ENCODE peak calls at places on chromosome 11, in nine cellular contexts. Q, R, I, E, Z, B, P, V and O are unnamed samples. For H3K4me1, the result is how much of the 10 kb centered on the place peaks cover.

GRCh38 chr11:65293909-65294381 is 20.7 kb upstream of the CDC42EP2 start:
- DNase-seq in Q (no peak), R (no peak), I (no peak), E (peak), Z (no peak), B (no peak), P (no peak), V (peak), O (peak)

GRCh38 chr11:49995559-49995958 is 13.2 kb upstream of the OR4C12 start:
- DNase-seq in Q (peak), R (peak), I (peak), E (no peak), Z (peak), B (peak), P (peak), V (peak), O (no peak)

GRCh38 chr11:46332568-46333128 is 14.6 kb upstream of the DGKZ start:
- DNase-seq in Q (no peak), R (no peak), I (no peak), E (no peak), Z (peak), B (no peak), P (no peak), V (no peak), O (no peak)

GRCh38 chr11:69115586-69116560 is 39.9 kb upstream of the SMIM38 start:
- DNase-seq in Q (no peak), R (no peak), I (no peak), E (peak), Z (no peak), B (no peak), P (peak), V (peak), O (no peak)

GRCh38 chr11:75768909-75769771 is 562 bp downstream of the DGAT2 start:
- DNase-seq in Q (peak), R (no peak), I (no peak), E (peak), Z (no peak), B (no peak), P (no peak), V (no peak), O (no peak)

GRCh38 chr11:45056529-45056928 is 89.9 kb upstream of the PRDM11 start:
- DNase-seq in Q (no peak), R (no peak), I (no peak), E (no peak), Z (peak), B (no peak), P (no peak), V (no peak), O (no peak)

GRCh38 chr11:3056296-3057068 is 741 bp downstream of the CARS1 start:
- DNase-seq in Q (peak), R (no peak), I (no peak), E (no peak), Z (no peak), B (peak), P (no peak), V (no peak), O (no peak)

GRCh38 chr11:104663190-104664140 is 234.8 kb downstream of the CASP12 start:
- DNase-seq in Q (no peak), R (no peak), I (peak), E (no peak), Z (peak), B (no peak), P (peak), V (no peak), O (no peak)

GRCh38 chr11:44926036-44926435 is 24.6 kb downstream of the TP53I11 start:
- DNase-seq in Q (no peak), R (no peak), I (no peak), E (peak), Z (no peak), B (no peak), P (no peak), V (no peak), O (no peak)

GRCh38 chr11:13465909-13466371 is 2.9 kb upstream of the BTBD10 start:
- DNase-seq in Q (no peak), R (peak), I (peak), E (no peak), Z (peak), B (peak), P (peak), V (peak), O (no peak)

GRCh38 chr11:86740628-86741488 is 59.5 kb upstream of the PRSS23 start:
- DNase-seq in Q (peak), R (no peak), I (peak), E (peak), Z (peak), B (peak), P (peak), V (peak), O (peak)

GRCh38 chr11:12692238-12693074 is 18.2 kb downstream of the TEAD1 start:
- DNase-seq in Q (peak), R (peak), I (peak), E (peak), Z (peak), B (peak), P (peak), V (peak), O (peak)

GRCh38 chr11:100445231-100445735 is 241.8 kb upstream of the ARHGAP42 start:
- DNase-seq in Q (no peak), R (no peak), I (no peak), E (no peak), Z (peak), B (peak), P (peak), V (no peak), O (no peak)

GRCh38 chr11:21866781-21867180 is 326.1 kb upstream of the ANO5 start:
- DNase-seq in Q (no peak), R (no peak), I (no peak), E (no peak), Z (peak), B (no peak), P (no peak), V (no peak), O (no peak)

GRCh38 chr11:120391297-120391696 is 55.1 kb downstream of the ARHGEF12 start:
- DNase-seq in Q (no peak), R (no peak), I (no peak), E (no peak), Z (peak), B (peak), P (peak), V (no peak), O (no peak)

GRCh38 chr11:16252373-16252772 is 104.0 kb downstream of the SOX6 start:
- DNase-seq in Q (no peak), R (no peak), I (peak), E (no peak), Z (peak), B (peak), P (peak), V (peak), O (no peak)

GRCh38 chr11:47565340-47566165 is at the start of gene PTPMT1:
- DNase-seq in Q (peak), R (peak), I (peak), E (peak), Z (peak), B (peak), P (peak), V (peak), O (peak)

GRCh38 chr11:57458060-57458409 is 2.3 kb upstream of the RTN4RL2 start:
- DNase-seq in Q (no peak), R (no peak), I (no peak), E (no peak), Z (no peak), B (no peak), P (no peak), V (no peak), O (no peak)

GRCh38 chr11:69448471-69449284 is 32.8 kb upstream of the LINC01488 start:
- DNase-seq in Q (no peak), R (no peak), I (no peak), E (no peak), Z (no peak), B (no peak), P (no peak), V (no peak), O (no peak)

DNA sequence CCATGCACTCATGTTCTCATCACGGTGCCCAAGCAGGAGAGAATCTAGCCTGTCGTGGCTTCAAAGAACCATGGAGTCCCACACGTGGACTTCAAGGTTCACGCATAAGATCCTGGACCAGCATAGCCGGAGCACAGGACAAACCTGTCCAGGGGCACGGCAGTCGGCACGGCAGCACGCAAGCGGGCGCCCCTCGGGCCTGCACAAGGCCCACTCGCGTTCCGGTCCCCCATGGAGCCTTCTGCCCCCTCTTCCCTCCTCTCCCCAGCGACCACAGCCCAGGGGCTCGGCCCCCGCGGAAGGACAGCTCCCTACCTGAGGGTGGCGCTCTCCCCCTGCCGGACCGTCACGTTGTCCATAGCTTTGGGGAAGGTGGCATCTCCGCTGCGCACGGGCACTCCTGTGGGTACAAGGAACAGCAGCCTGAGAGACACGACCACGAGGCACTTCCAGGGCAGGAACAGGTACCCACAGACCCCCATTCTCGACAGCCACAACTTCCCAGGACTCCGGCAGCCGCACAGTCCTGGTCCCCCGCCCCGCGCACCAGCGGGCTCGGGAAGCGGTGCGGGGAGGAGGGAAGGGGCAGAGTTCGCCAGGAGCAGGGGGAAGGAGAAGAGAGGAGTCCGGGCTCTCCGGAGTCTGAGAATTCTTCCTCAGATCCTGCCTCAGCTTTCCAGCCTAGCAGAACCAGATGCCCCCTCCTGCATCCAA is 589.5 kb downstream of the OPCML start:
- DNase-seq in Q (no peak), R (no peak), I (no peak), E (no peak), Z (no peak), B (no peak), P (no peak), V (peak), O (no peak)
- TF ChIP-seq CTCF in Q (no peak), R (no peak), I (no peak), E (no peak), Z (peak), B (no peak), P (no peak), V (no peak), O (no peak)

GRCh38 chr11:1918436-1919315 is 827 bp upstream of the TNNT3 start:
- DNase-seq in Q (no peak), R (no peak), I (no peak), E (peak), Z (no peak), B (no peak), P (no peak), V (no peak), O (peak)
- H3K4me1 ChIP-seq in Q (under half), R (under half), I (under half), E (half or more), Z (under half), B (under half), P (under half), V (under half), O (under half)

GRCh38 chr11:61766353-61766841 is 14.0 kb downstream of the MYRF start:
- DNase-seq in Q (no peak), R (no peak), I (peak), E (no peak), Z (no peak), B (no peak), P (no peak), V (peak), O (no peak)

GRCh38 chr11:61765550-61766253 is 13.3 kb downstream of the MYRF start:
- DNase-seq in Q (no peak), R (no peak), I (no peak), E (no peak), Z (no peak), B (no peak), P (no peak), V (no peak), O (no peak)

GRCh38 chr11:61762798-61763197 is 10.4 kb downstream of the MYRF start:
- DNase-seq in Q (no peak), R (peak), I (no peak), E (no peak), Z (no peak), B (no peak), P (no peak), V (no peak), O (peak)

GRCh38 chr11:61763930-61764605 is 11.6 kb downstream of the MYRF start:
- DNase-seq in Q (no peak), R (no peak), I (no peak), E (no peak), Z (no peak), B (no peak), P (no peak), V (no peak), O (no peak)

GRCh38 chr11:61764606-61765260 is 12.3 kb downstream of the MYRF start:
- DNase-seq in Q (no peak), R (no peak), I (no peak), E (no peak), Z (no peak), B (no peak), P (peak), V (peak), O (peak)
- TF ChIP-seq CTCF in Q (no peak), R (no peak), I (no peak), E (no peak), Z (no peak), B (no peak), P (no peak), V (no peak), O (no peak)

DNA sequence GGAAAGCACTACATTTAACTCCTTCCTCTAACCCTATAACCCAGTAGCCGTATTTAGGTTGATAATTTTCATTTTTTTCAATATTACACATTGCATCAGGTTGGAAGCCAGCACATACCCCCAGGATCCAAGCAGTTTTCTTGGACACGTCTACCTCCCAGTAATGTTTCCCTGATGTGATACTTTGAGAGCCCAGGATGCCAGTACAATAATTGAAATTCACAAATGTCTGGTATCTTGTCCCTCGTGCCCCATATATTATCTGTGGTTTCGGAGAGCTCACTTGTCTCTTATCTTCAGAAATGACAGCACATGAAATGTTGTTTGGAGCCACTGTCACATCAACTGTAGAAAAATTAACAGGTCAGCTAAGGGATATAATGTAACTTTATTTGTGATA is 19.8 kb downstream of the TRIM5 start:
- DNase-seq in Q (no peak), R (no peak), I (no peak), E (no peak), Z (no peak), B (no peak), P (no peak), V (no peak), O (no peak)
- H3K4me1 ChIP-seq in Q (under half), R (under half), I (under half), E (under half), Z (under half), B (under half), P (under half), V (under half), O (under half)

GRCh38 chr11:116513894-116514293 is 258.9 kb downstream of the BUD13 start:
- DNase-seq in Q (peak), R (peak), I (peak), E (no peak), Z (peak), B (peak), P (peak), V (peak), O (no peak)
- TF ChIP-seq CTCF in Q (peak), R (peak), I (peak), E (no peak), Z (peak), B (peak), P (peak), V (peak), O (no peak)

GRCh38 chr11:67697846-67698245 is 23.4 kb upstream of the ALDH3B2 start:
- DNase-seq in Q (no peak), R (no peak), I (no peak), E (no peak), Z (no peak), B (no peak), P (no peak), V (no peak), O (no peak)
- H3K4me1 ChIP-seq in Q (under half), R (under half), I (under half), E (under half), Z (under half), B (under half), P (under half), V (under half), O (under half)

DNA sequence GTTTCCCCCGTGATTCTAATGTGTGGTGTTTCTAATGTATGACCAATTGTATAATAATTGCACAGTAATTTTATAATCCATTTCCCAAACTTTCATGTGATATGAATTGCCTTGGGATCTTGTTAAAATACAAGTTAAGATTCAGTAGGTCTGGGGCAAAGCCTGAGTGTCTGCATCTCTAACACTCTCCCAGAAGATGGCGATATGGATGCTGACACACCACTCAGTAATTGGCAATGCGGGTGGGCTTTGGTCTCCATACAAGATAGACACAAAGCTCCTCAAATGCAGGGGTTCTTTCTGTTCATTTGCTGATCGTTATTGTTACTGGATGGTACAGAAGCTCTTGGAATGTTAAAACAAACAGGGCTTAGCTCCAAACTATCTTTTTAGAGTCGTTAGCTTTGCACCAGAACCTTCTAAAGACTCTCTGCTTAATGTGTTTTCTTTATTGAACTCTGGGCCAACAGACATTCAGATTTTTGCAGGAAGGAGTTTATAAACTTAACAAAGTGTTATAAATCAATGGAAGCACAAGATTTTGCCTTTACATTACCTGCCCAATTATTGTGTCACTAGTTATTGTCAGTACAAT is 45.4 kb upstream of the ANO3 start:
- DNase-seq in Q (no peak), R (peak), I (peak), E (no peak), Z (peak), B (peak), P (peak), V (peak), O (no peak)
- TF ChIP-seq CTCF in Q (no peak), R (peak), I (peak), E (no peak), Z (peak), B (peak), P (peak), V (peak), O (no peak)